ENCODE peak calls at places on chromosomes 12 and 14, in six cellular contexts. One of them, this sample, is unnamed.

GRCh38 chr12:46998811-46999368 is 80.5 kb upstream of the PCED1B start:
- DNase-seq in GM23248: peak; percentile 90
- DNase-seq in A673: no peak
- DNase-seq in CD8-positive, alpha-beta T cell: no peak
- DNase-seq in tibial artery: no peak
- DNase-seq in neural progenitor cell: no peak
- DNase-seq in this sample: no peak

GRCh38 chr12:50101663-50102062 is 2.1 kb upstream of the GPD1 start:
- DNase-seq in tibial artery: no peak
- DNase-seq in GM23248: peak; percentile 81
- DNase-seq in CD8-positive, alpha-beta T cell: no peak
- DNase-seq in A673: peak; percentile 73
- DNase-seq in neural progenitor cell: peak; percentile 72
- DNase-seq in this sample: no peak

GRCh38 chr12:105706321-105706972 is 376.0 kb downstream of the C12orf75 start:
- DNase-seq in GM23248: peak; percentile 63
- DNase-seq in neural progenitor cell: peak; percentile 39
- DNase-seq in tibial artery: peak; percentile 77
- DNase-seq in A673: no peak
- DNase-seq in CD8-positive, alpha-beta T cell: no peak
- DNase-seq in this sample: peak; percentile 36

GRCh38 chr12:79420146-79420618 is 270.6 kb downstream of the PAWR start:
- DNase-seq in tibial artery: no peak
- DNase-seq in neural progenitor cell: peak; percentile 47
- DNase-seq in CD8-positive, alpha-beta T cell: no peak
- DNase-seq in GM23248: peak; percentile 94
- DNase-seq in A673: peak; percentile 37
- DNase-seq in this sample: no peak

GRCh38 chr14:29814153-29815057 is 113.2 kb downstream of the PRKD1 start:
- DNase-seq in neural progenitor cell: no peak
- DNase-seq in CD8-positive, alpha-beta T cell: no peak
- DNase-seq in A673: no peak
- DNase-seq in GM23248: no peak
- DNase-seq in tibial artery: no peak
- DNase-seq in this sample: peak; percentile 85

GRCh38 chr14:76514599-76514998 is 138.7 kb downstream of the ESRRB start:
- DNase-seq in neural progenitor cell: no peak
- DNase-seq in CD8-positive, alpha-beta T cell: no peak
- DNase-seq in A673: peak; percentile 89
- DNase-seq in tibial artery: peak; percentile 21
- DNase-seq in GM23248: peak; percentile 47
- DNase-seq in this sample: no peak

GRCh38 chr14:72607386-72608125 is 286.3 kb downstream of the DPF3 start:
- DNase-seq in neural progenitor cell: no peak
- DNase-seq in A673: no peak
- DNase-seq in CD8-positive, alpha-beta T cell: no peak
- DNase-seq in GM23248: peak; percentile 55
- DNase-seq in tibial artery: no peak
- DNase-seq in this sample: no peak

GRCh38 chr12:31406345-31406744 is 80.4 kb upstream of the SINHCAF start:
- DNase-seq in GM23248: no peak
- DNase-seq in A673: no peak
- DNase-seq in CD8-positive, alpha-beta T cell: no peak
- DNase-seq in tibial artery: no peak
- DNase-seq in neural progenitor cell: no peak
- DNase-seq in this sample: no peak

GRCh38 chr14:33165144-33165925 is 226.7 kb downstream of the NPAS3 start:
- DNase-seq in CD8-positive, alpha-beta T cell: no peak
- DNase-seq in neural progenitor cell: peak; percentile 66
- DNase-seq in tibial artery: no peak
- DNase-seq in A673: peak; percentile 90
- DNase-seq in GM23248: no peak
- DNase-seq in this sample: no peak

GRCh38 chr12:55847603-55848329 is 5.0 kb upstream of the MMP19 start:
- DNase-seq in CD8-positive, alpha-beta T cell: no peak
- DNase-seq in A673: peak; percentile 77
- DNase-seq in neural progenitor cell: no peak
- DNase-seq in tibial artery: peak; percentile 94
- DNase-seq in GM23248: peak; percentile 99
- DNase-seq in this sample: peak; percentile 92

GRCh38 chr12:55850893-55851292 is 8.2 kb upstream of the MMP19 start:
- DNase-seq in tibial artery: peak; percentile 5
- DNase-seq in GM23248: peak; percentile 72
- DNase-seq in CD8-positive, alpha-beta T cell: no peak
- DNase-seq in neural progenitor cell: peak; percentile 36
- DNase-seq in A673: no peak
- DNase-seq in this sample: no peak

GRCh38 chr12:55852740-55853139 is 10.0 kb upstream of the MMP19 start:
- DNase-seq in tibial artery: no peak
- DNase-seq in CD8-positive, alpha-beta T cell: no peak
- DNase-seq in A673: no peak
- DNase-seq in neural progenitor cell: no peak
- DNase-seq in GM23248: no peak
- DNase-seq in this sample: no peak

GRCh38 chr12:55847033-55847432 is 4.3 kb upstream of the MMP19 start:
- DNase-seq in CD8-positive, alpha-beta T cell: no peak
- DNase-seq in neural progenitor cell: no peak
- DNase-seq in GM23248: peak; percentile 91
- DNase-seq in A673: no peak
- DNase-seq in tibial artery: peak; percentile 77
- DNase-seq in this sample: peak; percentile 63

GRCh38 chr12:55849616-55850015 is 6.9 kb upstream of the MMP19 start:
- DNase-seq in neural progenitor cell: no peak
- DNase-seq in GM23248: peak; percentile 29
- DNase-seq in tibial artery: peak; percentile 45
- DNase-seq in A673: no peak
- DNase-seq in CD8-positive, alpha-beta T cell: no peak
- DNase-seq in this sample: no peak
- H3K4me1 ChIP-seq in neural progenitor cell: peaks cover 24% of the 10 kb centered on the region
- H3K4me1 ChIP-seq in GM23248: peaks cover 46% of the 10 kb centered on the region
- H3K4me1 ChIP-seq in tibial artery: peaks cover 5% of the 10 kb centered on the region
- H3K4me1 ChIP-seq in A673: peaks cover 17% of the 10 kb centered on the region
- H3K4me1 ChIP-seq in CD8-positive, alpha-beta T cell: no peaks in the 10 kb centered on the region
- H3K4me1 ChIP-seq in this sample: peaks cover 9% of the 10 kb centered on the region

GRCh38 chr12:119691202-119691846 is 23.4 kb downstream of the PRKAB1 start:
- DNase-seq in tibial artery: peak; percentile 4
- DNase-seq in GM23248: no peak
- DNase-seq in CD8-positive, alpha-beta T cell: no peak
- DNase-seq in neural progenitor cell: no peak
- DNase-seq in A673: no peak
- DNase-seq in this sample: no peak

GRCh38 chr12:119687879-119688278 is 19.9 kb downstream of the PRKAB1 start:
- DNase-seq in CD8-positive, alpha-beta T cell: no peak
- DNase-seq in A673: no peak
- DNase-seq in GM23248: no peak
- DNase-seq in neural progenitor cell: no peak
- DNase-seq in tibial artery: no peak
- DNase-seq in this sample: no peak

GRCh38 chr12:119692410-119692809 is 24.5 kb downstream of the PRKAB1 start:
- DNase-seq in tibial artery: no peak
- DNase-seq in neural progenitor cell: no peak
- DNase-seq in CD8-positive, alpha-beta T cell: no peak
- DNase-seq in A673: peak; percentile 22
- DNase-seq in GM23248: no peak
- DNase-seq in this sample: no peak

GRCh38 chr12:119687344-119687865 is 19.5 kb downstream of the PRKAB1 start:
- DNase-seq in A673: no peak
- DNase-seq in GM23248: no peak
- DNase-seq in neural progenitor cell: no peak
- DNase-seq in CD8-positive, alpha-beta T cell: no peak
- DNase-seq in tibial artery: no peak
- DNase-seq in this sample: no peak

GRCh38 chr12:119689935-119690500 is 22.1 kb downstream of the PRKAB1 start:
- DNase-seq in A673: no peak
- DNase-seq in GM23248: no peak
- DNase-seq in tibial artery: peak; percentile 56
- DNase-seq in CD8-positive, alpha-beta T cell: no peak
- DNase-seq in neural progenitor cell: no peak
- DNase-seq in this sample: no peak
- H3K4me1 ChIP-seq in A673: peaks cover 26% of the 10 kb centered on the region
- H3K4me1 ChIP-seq in GM23248: peaks cover 26% of the 10 kb centered on the region
- H3K4me1 ChIP-seq in tibial artery: no peaks in the 10 kb centered on the region
- H3K4me1 ChIP-seq in CD8-positive, alpha-beta T cell: no peaks in the 10 kb centered on the region
- H3K4me1 ChIP-seq in neural progenitor cell: no peaks in the 10 kb centered on the region
- H3K4me1 ChIP-seq in this sample: peaks cover 7% of the 10 kb centered on the region

GRCh38 chr12:2338381-2338780 is 285.6 kb downstream of the CACNA1C start:
- DNase-seq in tibial artery: no peak
- DNase-seq in GM23248: no peak
- DNase-seq in CD8-positive, alpha-beta T cell: no peak
- DNase-seq in A673: no peak
- DNase-seq in neural progenitor cell: no peak
- DNase-seq in this sample: no peak
- H3K4me1 ChIP-seq in tibial artery: peaks cover 58% of the 10 kb centered on the region
- H3K4me1 ChIP-seq in GM23248: peaks cover 73% of the 10 kb centered on the region
- H3K4me1 ChIP-seq in CD8-positive, alpha-beta T cell: no peaks in the 10 kb centered on the region
- H3K4me1 ChIP-seq in A673: peaks cover 46% of the 10 kb centered on the region
- H3K4me1 ChIP-seq in neural progenitor cell: peaks cover 6% of the 10 kb centered on the region
- H3K4me1 ChIP-seq in this sample: no peaks in the 10 kb centered on the region

GRCh38 chr14:62159314-62159713 is 397.1 kb downstream of the SNAPC1 start:
- DNase-seq in neural progenitor cell: no peak
- DNase-seq in tibial artery: no peak
- DNase-seq in GM23248: no peak
- DNase-seq in A673: no peak
- DNase-seq in CD8-positive, alpha-beta T cell: no peak
- DNase-seq in this sample: no peak
- H3K4me1 ChIP-seq in neural progenitor cell: no peaks in the 10 kb centered on the region
- H3K4me1 ChIP-seq in tibial artery: no peaks in the 10 kb centered on the region
- H3K4me1 ChIP-seq in GM23248: no peaks in the 10 kb centered on the region
- H3K4me1 ChIP-seq in A673: no peaks in the 10 kb centered on the region
- H3K4me1 ChIP-seq in CD8-positive, alpha-beta T cell: no peaks in the 10 kb centered on the region
- H3K4me1 ChIP-seq in this sample: no peaks in the 10 kb centered on the region

GRCh38 chr14:104096751-104097700 is 11.5 kb downstream of the ASPG start:
- DNase-seq in CD8-positive, alpha-beta T cell: no peak
- DNase-seq in neural progenitor cell: peak; percentile 56
- DNase-seq in A673: peak; percentile 35
- DNase-seq in tibial artery: no peak
- DNase-seq in GM23248: peak; percentile 16
- DNase-seq in this sample: no peak
- H3K4me1 ChIP-seq in CD8-positive, alpha-beta T cell: peaks cover 8% of the 10 kb centered on the region
- H3K4me1 ChIP-seq in neural progenitor cell: peaks cover 3% of the 10 kb centered on the region
- H3K4me1 ChIP-seq in A673: peaks cover 8% of the 10 kb centered on the region
- H3K4me1 ChIP-seq in tibial artery: peaks cover 9% of the 10 kb centered on the region
- H3K4me1 ChIP-seq in GM23248: no peaks in the 10 kb centered on the region
- H3K4me1 ChIP-seq in this sample: no peaks in the 10 kb centered on the region

DNA sequence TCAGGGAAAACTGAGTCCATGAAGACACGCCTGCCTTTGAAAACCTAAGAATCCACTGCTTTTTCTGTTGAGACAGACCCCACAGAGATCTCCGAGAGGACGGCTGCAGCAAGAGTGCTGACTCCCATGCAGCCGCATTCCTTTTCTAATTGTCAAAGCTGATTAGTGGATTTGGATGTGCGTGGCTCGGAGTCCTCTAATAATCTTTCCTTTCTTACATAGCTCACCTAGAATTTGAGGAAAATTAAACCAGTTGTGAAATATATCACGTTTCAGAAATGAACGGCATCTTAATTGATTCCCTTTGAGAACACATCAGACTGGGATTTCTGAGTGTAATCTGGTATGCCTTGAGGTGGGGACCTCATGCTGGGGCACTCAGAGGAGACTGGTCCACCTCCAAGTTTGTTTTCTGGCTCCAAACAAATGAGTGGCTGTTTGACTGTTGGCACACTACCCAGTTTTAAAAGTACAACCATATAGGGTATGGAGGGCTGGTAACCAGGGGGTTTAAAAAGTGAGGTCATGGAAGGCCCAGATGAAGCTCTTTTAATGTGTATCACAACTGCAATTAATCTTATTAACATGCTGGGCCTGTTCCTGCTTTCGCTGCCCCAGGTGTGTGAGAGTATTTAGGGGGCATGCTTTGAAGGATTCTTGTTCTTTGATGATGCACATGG is 63.3 kb downstream of the RASSF3 start:
- DNase-seq in neural progenitor cell: peak; percentile 58
- DNase-seq in tibial artery: no peak
- DNase-seq in CD8-positive, alpha-beta T cell: no peak
- DNase-seq in GM23248: no peak
- DNase-seq in A673: peak; percentile 75
- DNase-seq in this sample: no peak
- H3K4me1 ChIP-seq in neural progenitor cell: peaks cover 20% of the 10 kb centered on the region
- H3K4me1 ChIP-seq in tibial artery: peaks cover 85% of the 10 kb centered on the region
- H3K4me1 ChIP-seq in CD8-positive, alpha-beta T cell: peaks cover 88% of the 10 kb centered on the region
- H3K4me1 ChIP-seq in GM23248: peaks cover 22% of the 10 kb centered on the region
- H3K4me1 ChIP-seq in A673: peaks cover 73% of the 10 kb centered on the region
- H3K4me1 ChIP-seq in this sample: peaks cover 28% of the 10 kb centered on the region